ENCODE peak calls at places on chromosomes 16 and 17, in ten cellular contexts. C is tibial nerve, F is A549, I is heart left ventricle, U is sigmoid colon, G is endothelial cell of umbilical vein, R is breast epithelium, V is adrenal gland, D is uterus, A is ovary. Q is an unnamed sample. For H3K4me1, the result is how much of the 10 kb centered on the place peaks cover.

GRCh38 chr17:79573196-79573929 is 37.5 kb downstream of the RBFOX3 start:
- DNase-seq in C (no peak), F (peak), I (no peak), U (peak), G (no peak), R (no peak), V (no peak), D (no peak), A (no peak), Q (no peak)

GRCh38 chr16:67565470-67566100 is 3.3 kb downstream of the CTCF start:
- DNase-seq in C (no peak), F (no peak), I (no peak), U (peak), G (no peak), R (no peak), V (no peak), D (no peak), A (no peak), Q (no peak)

GRCh38 chr17:81218459-81218858 is 4.3 kb downstream of the CEP131 start:
- DNase-seq in C (no peak), F (no peak), I (no peak), U (no peak), G (no peak), R (no peak), V (no peak), D (no peak), A (no peak), Q (no peak)

GRCh38 chr17:56125830-56126819 is 27.1 kb upstream of the ANKFN1 start:
- DNase-seq in C (no peak), F (peak), I (no peak), U (no peak), G (peak), R (peak), V (peak), D (no peak), A (no peak), Q (peak)

GRCh38 chr17:22469101-22469880 is 777.0 kb downstream of the KCNJ18 start:
- DNase-seq in C (no peak), F (no peak), I (no peak), U (no peak), G (no peak), R (no peak), V (peak), D (no peak), A (no peak), Q (no peak)

GRCh38 chr17:5537251-5537650 is 47.1 kb downstream of the NLRP1 start:
- DNase-seq in C (no peak), F (no peak), I (no peak), U (no peak), G (no peak), R (no peak), V (no peak), D (no peak), A (no peak), Q (no peak)

GRCh38 chr17:34902761-34903325 is 58.4 kb downstream of the CCT6B start:
- DNase-seq in C (no peak), F (no peak), I (no peak), U (no peak), G (no peak), R (no peak), V (no peak), D (no peak), A (no peak), Q (no peak)

GRCh38 chr17:27938864-27939263 is 45.7 kb upstream of the LYRM9 start:
- DNase-seq in C (no peak), F (no peak), I (no peak), U (no peak), G (no peak), R (no peak), V (no peak), D (no peak), A (no peak), Q (no peak)

GRCh38 chr16:79613009-79613408 is 12.5 kb upstream of the MAF start:
- DNase-seq in C (no peak), F (no peak), I (no peak), U (no peak), G (no peak), R (no peak), V (no peak), D (no peak), A (no peak), Q (no peak)

GRCh38 chr17:17082878-17083277 is 40.6 kb downstream of the MPRIP start:
- DNase-seq in C (peak), F (no peak), I (no peak), U (peak), G (no peak), R (no peak), V (peak), D (peak), A (no peak), Q (no peak)

GRCh38 chr16:89956511-89957213 is 8.1 kb downstream of the DEF8 start:
- DNase-seq in C (no peak), F (no peak), I (no peak), U (no peak), G (no peak), R (no peak), V (no peak), D (no peak), A (no peak), Q (no peak)

GRCh38 chr17:40121191-40121885 is 433 bp upstream of the MSL1 start:
- DNase-seq in C (no peak), F (peak), I (no peak), U (peak), G (peak), R (no peak), V (peak), D (peak), A (peak), Q (no peak)

GRCh38 chr17:38451030-38451839 is 23.0 kb downstream of the ARHGAP23 start:
- DNase-seq in C (no peak), F (peak), I (peak), U (no peak), G (peak), R (peak), V (no peak), D (no peak), A (peak), Q (no peak)

GRCh38 chr16:1818204-1818872 is 8.3 kb downstream of the HAGH start:
- DNase-seq in C (no peak), F (no peak), I (no peak), U (no peak), G (no peak), R (no peak), V (no peak), D (no peak), A (no peak), Q (no peak)

GRCh38 chr17:37568350-37569053 is 40.7 kb downstream of the SYNRG start:
- DNase-seq in C (no peak), F (no peak), I (no peak), U (no peak), G (no peak), R (no peak), V (no peak), D (no peak), A (no peak), Q (no peak)

GRCh38 chr17:42277342-42277712 is 1.1 kb upstream of the STAT5B start:
- DNase-seq in C (no peak), F (no peak), I (no peak), U (no peak), G (no peak), R (peak), V (no peak), D (no peak), A (no peak), Q (no peak)

GRCh38 chr17:13266596-13266995 is 248.8 kb upstream of the ELAC2 start:
- DNase-seq in C (no peak), F (no peak), I (no peak), U (no peak), G (no peak), R (no peak), V (no peak), D (no peak), A (no peak), Q (no peak)

GRCh38 chr16:65226077-65226476 is 104.2 kb upstream of the CDH11 start:
- DNase-seq in C (no peak), F (no peak), I (no peak), U (no peak), G (no peak), R (no peak), V (no peak), D (no peak), A (no peak), Q (no peak)

GRCh38 chr17:53141280-53141679 is 681.4 kb upstream of the KIF2B start:
- DNase-seq in C (no peak), F (no peak), I (no peak), U (no peak), G (no peak), R (no peak), V (no peak), D (no peak), A (no peak), Q (peak)

GRCh38 chr17:40331743-40332641 is 23.0 kb downstream of the RARA start:
- DNase-seq in C (peak), F (peak), I (peak), U (peak), G (peak), R (peak), V (peak), D (peak), A (peak), Q (peak)

GRCh38 chr16:76201385-76201784 is 75.8 kb upstream of the CNTNAP4 start:
- DNase-seq in C (no peak), F (no peak), I (no peak), U (no peak), G (no peak), R (no peak), V (no peak), D (no peak), A (no peak), Q (no peak)

GRCh38 chr16:2929693-2930092 is 18.0 kb downstream of the FLYWCH1 start:
- DNase-seq in C (no peak), F (no peak), I (no peak), U (no peak), G (no peak), R (no peak), V (no peak), D (no peak), A (no peak), Q (no peak)

DNA sequence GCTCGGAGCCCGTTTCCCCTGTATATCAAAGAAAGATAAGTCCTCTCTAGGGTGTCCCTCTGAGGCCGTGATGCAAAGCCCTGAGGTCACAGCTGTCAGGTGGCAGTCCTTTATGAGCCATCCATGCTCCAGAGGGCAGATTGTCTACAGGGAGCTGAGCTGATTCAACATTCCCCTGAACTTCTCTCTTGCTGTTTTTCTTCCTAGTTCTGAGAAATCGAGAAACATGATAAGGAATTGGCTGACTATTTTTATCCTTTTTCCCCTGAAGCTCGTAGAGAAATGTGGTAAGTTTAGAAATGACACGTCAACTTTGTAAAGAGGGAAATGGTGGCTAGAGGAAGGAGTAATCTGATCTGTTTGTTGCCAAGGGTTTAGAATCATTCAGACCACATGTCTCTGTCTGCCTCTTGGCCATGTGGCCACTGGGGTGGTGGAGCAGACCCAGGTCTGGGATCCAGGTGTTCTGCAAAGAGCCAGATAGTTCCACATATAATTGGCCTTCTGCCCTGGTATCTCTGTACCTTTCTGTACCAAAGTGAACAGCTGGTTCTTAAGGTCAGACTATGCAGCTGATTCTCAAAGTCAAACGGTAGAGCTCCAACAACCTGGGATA is 3.5 kb downstream of the CTNS start:
- DNase-seq in C (no peak), F (no peak), I (no peak), U (no peak), G (peak), R (no peak), V (peak), D (no peak), A (no peak), Q (no peak)
- TF ChIP-seq POLR2A in C (no peak), F (no peak), I (no peak), U (no peak), G (no peak), R (no peak), V (no peak), D (no peak), A (no peak), Q (no peak)

DNA sequence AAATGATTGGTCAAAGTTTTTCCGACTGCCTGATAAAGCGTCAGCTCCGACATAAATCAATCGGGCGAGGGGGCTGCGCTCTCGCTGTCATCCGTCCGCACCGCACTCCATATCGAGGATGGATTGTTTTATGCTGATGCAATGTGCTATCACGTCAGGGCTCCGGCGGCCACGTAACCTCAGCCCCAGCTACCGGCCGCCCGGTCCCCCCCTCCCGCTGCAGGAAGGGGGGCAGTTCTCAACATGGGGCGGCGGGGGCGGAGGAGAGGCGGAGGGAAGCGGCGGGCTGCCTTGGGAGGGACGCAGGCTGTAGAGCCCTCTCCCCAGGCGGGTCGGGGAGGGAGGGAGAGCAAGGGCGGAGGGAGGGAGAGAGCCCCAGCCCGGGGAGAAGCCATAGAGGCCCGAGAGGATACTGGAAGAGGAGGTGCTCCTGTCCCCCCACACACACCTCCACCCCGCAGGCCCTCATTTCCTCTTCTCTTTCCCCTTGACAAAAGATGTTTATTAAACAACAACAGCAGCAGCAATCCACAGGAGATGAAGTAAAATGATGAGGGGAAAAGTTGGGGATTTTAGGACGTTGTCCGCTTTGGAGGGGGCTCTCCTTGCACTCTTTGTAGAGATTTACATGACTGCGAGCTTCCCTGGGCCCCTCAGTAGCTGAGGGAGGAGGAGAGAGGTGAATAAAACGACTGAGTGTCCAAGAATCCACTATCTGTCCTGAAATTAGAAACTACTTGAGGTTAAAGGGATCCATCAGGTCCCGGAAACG is 498 bp upstream of the HOXB9 start:
- DNase-seq in C (no peak), F (peak), I (no peak), U (no peak), G (peak), R (no peak), V (no peak), D (no peak), A (no peak), Q (no peak)
- H3K27ac ChIP-seq in C (no peak), F (peak), I (no peak), U (no peak), G (no peak), R (no peak), V (no peak), D (no peak), A (no peak), Q (no peak)

GRCh38 chr16:82630688-82631087 is 3.9 kb downstream of the CDH13 start:
- DNase-seq in C (no peak), F (no peak), I (no peak), U (peak), G (peak), R (no peak), V (no peak), D (no peak), A (no peak), Q (no peak)
- H3K4me1 ChIP-seq in C (under half), F (under half), I (half or more), U (half or more), G (half or more), R (under half), V (under half), D (under half), A (under half), Q (under half)

GRCh38 chr16:88912556-88912955 is 46.1 kb upstream of the PABPN1L start:
- DNase-seq in C (no peak), F (no peak), I (no peak), U (no peak), G (no peak), R (no peak), V (no peak), D (no peak), A (no peak), Q (no peak)

GRCh38 chr16:88909431-88910210 is 43.2 kb upstream of the PABPN1L start:
- DNase-seq in C (no peak), F (no peak), I (peak), U (no peak), G (no peak), R (no peak), V (no peak), D (no peak), A (no peak), Q (no peak)

GRCh38 chr16:88911946-88912310 is 45.5 kb upstream of the PABPN1L start:
- DNase-seq in C (no peak), F (no peak), I (no peak), U (no peak), G (no peak), R (no peak), V (no peak), D (no peak), A (no peak), Q (no peak)

GRCh38 chr16:88911148-88911945 is 44.9 kb upstream of the PABPN1L start:
- DNase-seq in C (no peak), F (no peak), I (no peak), U (no peak), G (peak), R (no peak), V (no peak), D (no peak), A (no peak), Q (no peak)

GRCh38 chr16:88910284-88911147 is 44.1 kb upstream of the PABPN1L start:
- DNase-seq in C (no peak), F (no peak), I (no peak), U (no peak), G (no peak), R (no peak), V (no peak), D (no peak), A (no peak), Q (no peak)
- TF ChIP-seq POLR2A in C (no peak), F (no peak), I (no peak), U (no peak), G (no peak), R (no peak), V (no peak), D (no peak), A (no peak), Q (no peak)